ENCODE peak calls at places on chromosomes 2 and 18, in four cellular contexts. Z is HFF-Myc, Y is AG09309, A is pancreas. G is an unnamed sample.

GRCh38 chr2:31335921-31336570 is 78.5 kb downstream of the XDH start:
- DNase-seq in Z (peak; percentile 24), Y (peak; percentile 52), A (no peak), G (peak; percentile 17)

GRCh38 chr18:64645753-64646152 is 496.9 kb upstream of the LINC00305 start:
- DNase-seq in Z (no peak), Y (no peak), A (no peak), G (no peak)

GRCh38 chr2:136135924-136136906 is 18.3 kb upstream of the CXCR4 start:
- DNase-seq in Z (no peak), Y (no peak), A (no peak), G (peak; percentile 33)

GRCh38 chr2:71154798-71155197 is 24.4 kb downstream of the MPHOSPH10 start:
- DNase-seq in Z (no peak), Y (no peak), A (no peak), G (no peak)

GRCh38 chr2:158914066-158914465 is 54.4 kb upstream of the TANC1 start:
- DNase-seq in Z (no peak), Y (no peak), A (no peak), G (no peak)

GRCh38 chr2:204583773-204584172 is 38.5 kb downstream of the PARD3B start:
- DNase-seq in Z (no peak), Y (no peak), A (no peak), G (no peak)

GRCh38 chr18:9403795-9404564 is 69.4 kb downstream of the TWSG1 start:
- DNase-seq in Z (no peak), Y (no peak), A (no peak), G (no peak)

GRCh38 chr2:65018141-65018582 is 29.0 kb downstream of the SLC1A4 start:
- DNase-seq in Z (no peak), Y (no peak), A (no peak), G (peak; percentile 48)

GRCh38 chr2:196229013-196229412 is 57.6 kb upstream of the STK17B start:
- DNase-seq in Z (no peak), Y (no peak), A (no peak), G (no peak)

GRCh38 chr2:2762898-2763287 is 431.8 kb upstream of the MYT1L start:
- DNase-seq in Z (no peak), Y (no peak), A (no peak), G (no peak)

GRCh38 chr2:212227755-212228154 is 310.8 kb downstream of the ERBB4 start:
- DNase-seq in Z (peak; percentile 4), Y (peak; percentile 66), A (no peak), G (peak; percentile 62)

GRCh38 chr2:215136669-215137328 is 1.6 kb downstream of the ABCA12 start:
- DNase-seq in Z (peak; percentile 10), Y (no peak), A (no peak), G (no peak)

GRCh38 chr2:159551811-159552210 is 64.5 kb downstream of the BAZ2B start:
- DNase-seq in Z (no peak), Y (no peak), A (no peak), G (no peak)

GRCh38 chr2:7882296-7882695 is 799.6 kb upstream of the ID2 start:
- DNase-seq in Z (no peak), Y (no peak), A (no peak), G (no peak)

GRCh38 chr2:7672685-7673071 is 755.5 kb downstream of the RNF144A start:
- DNase-seq in Z (no peak), Y (no peak), A (no peak), G (no peak)

GRCh38 chr2:287471-287885 is 413 bp downstream of the ALKAL2 start:
- DNase-seq in Z (no peak), Y (no peak), A (no peak), G (no peak)

GRCh38 chr2:149058936-149059335 is 20.4 kb downstream of the LYPD6B start:
- DNase-seq in Z (no peak), Y (no peak), A (no peak), G (no peak)

GRCh38 chr2:27127883-27128670 is 4.5 kb downstream of the ABHD1 start:
- DNase-seq in Z (no peak), Y (no peak), A (no peak), G (no peak)

GRCh38 chr2:59462418-59463197 is 1090.8 kb downstream of the BCL11A start:
- DNase-seq in Z (no peak), Y (no peak), A (no peak), G (no peak)

GRCh38 chr2:238741277-238741676 is 106.6 kb upstream of the TWIST2 start:
- DNase-seq in Z (no peak), Y (no peak), A (no peak), G (no peak)

GRCh38 chr2:8306530-8307351 is 375.1 kb upstream of the ID2 start:
- DNase-seq in Z (no peak), Y (no peak), A (no peak), G (no peak)

GRCh38 chr2:189555243-189555642 is 25.3 kb downstream of the SLC40A1 start:
- DNase-seq in Z (no peak), Y (no peak), A (no peak), G (no peak)

GRCh38 chr2:237866119-237866621 is 6.7 kb downstream of the RAMP1 start:
- DNase-seq in Z (no peak), Y (no peak), A (no peak), G (peak; percentile 15)

GRCh38 chr2:26493631-26494030 is 15.7 kb upstream of the OTOF start:
- DNase-seq in Z (no peak), Y (no peak), A (no peak), G (no peak)

GRCh38 chr18:79630266-79631095 is 49.1 kb upstream of the CTDP1 start:
- DNase-seq in Z (no peak), Y (no peak), A (no peak), G (no peak)

GRCh38 chr18:48868468-48869466 is 82.0 kb downstream of the SMAD7 start:
- DNase-seq in Z (no peak), Y (no peak), A (no peak), G (no peak)

GRCh38 chr2:26458365-26459042 is 19.4 kb downstream of the OTOF start:
- DNase-seq in Z (no peak), Y (no peak), A (peak; percentile 41), G (no peak)

GRCh38 chr2:22904126-22904684 is 480.8 kb upstream of the KLHL29 start:
- DNase-seq in Z (no peak), Y (no peak), A (peak; percentile 72), G (peak; percentile 32)

GRCh38 chr2:20633001-20633400 is 17.9 kb downstream of the HS1BP3 start:
- DNase-seq in Z (no peak), Y (no peak), A (no peak), G (no peak)

GRCh38 chr2:240596080-240596460 is 9.5 kb downstream of the CAPN10 start:
- DNase-seq in Z (no peak), Y (no peak), A (no peak), G (no peak)

GRCh38 chr2:152715854-152716428 is 1.3 kb downstream of the PRPF40A start:
- DNase-seq in Z (peak; percentile 27), Y (no peak), A (no peak), G (no peak)

GRCh38 chr2:152716805-152717241 is 438 bp downstream of the PRPF40A start:
- DNase-seq in Z (no peak), Y (no peak), A (no peak), G (peak; percentile 31)

GRCh38 chr2:152718909-152719645 is 657 bp downstream of the ARL6IP6 start:
- DNase-seq in Z (peak; percentile 32), Y (no peak), A (no peak), G (peak; percentile 52)

GRCh38 chr2:152718047-152718908 is at the start of gene ARL6IP6:
- DNase-seq in Z (peak; percentile 66), Y (peak; percentile 48), A (peak; percentile 93), G (peak; percentile 94)

GRCh38 chr2:152717242-152718046 is at the start of gene PRPF40A:
- DNase-seq in Z (peak; percentile 91), Y (peak; percentile 93), A (peak; percentile 98), G (peak; percentile 98)
- TF ChIP-seq CTCF in Z (no peak), Y (no peak), A (no peak), G (no peak)

GRCh38 chr2:219175928-219176817 is 552 bp downstream of the CNPPD1 start:
- DNase-seq in Z (no peak), Y (no peak), A (no peak), G (peak; percentile 54)

GRCh38 chr2:219174146-219174545 is 2.6 kb downstream of the CNPPD1 start:
- DNase-seq in Z (no peak), Y (no peak), A (no peak), G (no peak)

GRCh38 chr2:219174801-219175200 is 1.9 kb downstream of the CNPPD1 start:
- DNase-seq in Z (no peak), Y (no peak), A (no peak), G (no peak)

GRCh38 chr2:219176818-219177593 is at the start of gene CNPPD1:
- DNase-seq in Z (no peak), Y (peak; percentile 14), A (peak; percentile 96), G (peak; percentile 89)

DNA sequence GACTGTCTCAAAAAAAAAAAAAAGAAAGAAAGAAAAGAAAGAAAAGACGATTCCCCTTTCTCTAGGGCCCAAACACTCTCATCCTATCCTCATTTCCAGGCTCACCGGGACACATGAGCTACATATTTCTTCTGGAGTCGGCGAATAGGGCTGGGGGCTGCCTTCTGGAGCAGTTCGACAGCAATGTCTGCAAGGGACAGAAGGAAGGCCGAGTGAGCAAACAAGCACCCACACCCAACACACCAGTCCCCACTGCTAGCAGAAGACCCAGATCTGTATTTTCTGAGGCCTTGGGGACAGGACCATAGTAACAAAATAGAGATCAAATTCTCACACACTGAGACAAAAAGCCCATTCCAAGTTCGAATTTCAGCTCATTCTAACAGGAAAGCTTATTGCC is 1.2 kb downstream of the CNPPD1 start:
- DNase-seq in Z (no peak), Y (no peak), A (no peak), G (no peak)
- H3K4me3 ChIP-seq in Z (peak overlapping the region; percentile 78), Y (peak overlapping the region; percentile 9), A (no peak overlapping the region), G (no peak overlapping the region)

GRCh38 chr2:143171817-143172216 is 42.6 kb downstream of the ARHGAP15 start:
- DNase-seq in Z (no peak), Y (no peak), A (no peak), G (no peak)
- TF ChIP-seq CTCF in Z (no peak), Y (peak; percentile 29), A (no peak), G (no peak)

GRCh38 chr18:12278765-12279682 is 24.9 kb downstream of the CIDEA start:
- DNase-seq in Z (peak; percentile 91), Y (peak; percentile 78), A (no peak), G (peak; percentile 68)

GRCh38 chr18:12281861-12282260 is 26.2 kb upstream of the TUBB6 start:
- DNase-seq in Z (no peak), Y (no peak), A (no peak), G (no peak)

GRCh38 chr18:12278153-12278764 is 24.1 kb downstream of the CIDEA start:
- DNase-seq in Z (no peak), Y (no peak), A (no peak), G (no peak)

GRCh38 chr18:12282436-12283039 is 25.5 kb upstream of the TUBB6 start:
- DNase-seq in Z (no peak), Y (peak; percentile 66), A (no peak), G (no peak)

DNA sequence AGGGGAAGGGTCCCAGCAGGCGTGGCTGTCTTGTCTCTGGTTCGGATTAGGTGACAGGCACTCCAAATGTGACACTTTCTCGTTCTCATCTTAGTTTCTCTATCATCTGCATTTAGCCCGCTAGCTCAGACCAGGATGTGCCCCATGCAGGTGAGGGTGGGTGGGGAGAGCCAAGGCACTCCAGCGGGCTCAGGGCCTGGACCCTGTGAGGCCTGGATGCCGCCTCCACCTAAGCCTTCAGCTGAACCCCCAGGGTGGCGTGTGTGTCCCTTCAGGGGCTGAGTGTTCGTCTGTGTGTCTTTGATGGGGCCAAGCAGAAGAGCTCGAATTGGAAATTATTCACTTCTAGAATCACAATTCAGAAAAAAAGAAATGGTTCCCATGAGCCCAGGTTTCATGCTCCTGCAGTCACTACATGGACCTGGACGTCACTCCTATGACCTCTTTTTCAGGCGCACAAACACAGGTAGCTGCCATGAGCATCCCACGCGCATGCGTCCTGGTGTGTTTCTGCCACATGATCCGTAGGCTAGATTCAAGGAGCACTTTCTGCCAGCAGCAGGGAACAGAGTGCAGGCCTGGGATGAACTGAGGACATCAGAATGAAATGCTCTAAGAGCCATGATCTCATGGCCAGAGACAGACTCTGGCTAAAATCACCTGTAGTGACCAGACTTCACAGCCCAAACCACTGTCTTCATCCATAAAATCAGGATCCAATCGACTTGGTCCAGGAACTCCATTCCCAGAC is 25.8 kb downstream of the CIDEA start:
- DNase-seq in Z (no peak), Y (no peak), A (no peak), G (no peak)
- H3K4me3 ChIP-seq in Z (peak overlapping the region; percentile 45), Y (peak overlapping the region; percentile 33), A (no peak overlapping the region), G (no peak overlapping the region)